ENCODE peak calls at places on chromosomes 13 and 19, in four cellular contexts. One of them, this sample, is unnamed.

GRCh38 chr13:45340422-45341033 is 455 bp downstream of the TPT1 start:
- DNase-seq in ascending aorta: peak; percentile 69
- DNase-seq in thoracic aorta: peak; percentile 66
- DNase-seq in endodermal cell: peak; percentile 87
- DNase-seq in this sample: no peak

GRCh38 chr19:1590641-1591397 is 1.8 kb downstream of the MBD3 start:
- DNase-seq in ascending aorta: no peak
- DNase-seq in thoracic aorta: no peak
- DNase-seq in endodermal cell: peak; percentile 81
- DNase-seq in this sample: no peak

GRCh38 chr13:73924607-73925006 is 209.6 kb downstream of the KLF12 start:
- DNase-seq in ascending aorta: no peak
- DNase-seq in thoracic aorta: no peak
- DNase-seq in endodermal cell: no peak
- DNase-seq in this sample: peak; percentile 31

GRCh38 chr13:79392882-79393563 is 13.0 kb downstream of the RBM26 start:
- DNase-seq in ascending aorta: no peak
- DNase-seq in thoracic aorta: no peak
- DNase-seq in endodermal cell: no peak
- DNase-seq in this sample: no peak

GRCh38 chr13:39039033-39039432 is 777 bp downstream of the NHLRC3 start:
- DNase-seq in ascending aorta: no peak
- DNase-seq in thoracic aorta: no peak
- DNase-seq in endodermal cell: no peak
- DNase-seq in this sample: no peak

GRCh38 chr13:36981156-36981743 is 17.9 kb downstream of the ALG5 start:
- DNase-seq in ascending aorta: no peak
- DNase-seq in thoracic aorta: no peak
- DNase-seq in endodermal cell: no peak
- DNase-seq in this sample: no peak

GRCh38 chr19:33453207-33453736 is 68.3 kb downstream of the PEPD start:
- DNase-seq in ascending aorta: no peak
- DNase-seq in thoracic aorta: no peak
- DNase-seq in endodermal cell: no peak
- DNase-seq in this sample: no peak

GRCh38 chr19:14544977-14545715 is 15.8 kb downstream of the TECR start:
- DNase-seq in ascending aorta: no peak
- DNase-seq in thoracic aorta: no peak
- DNase-seq in endodermal cell: no peak
- DNase-seq in this sample: no peak

GRCh38 chr19:2051771-2052704 is 994 bp upstream of the MKNK2 start:
- DNase-seq in ascending aorta: no peak
- DNase-seq in thoracic aorta: no peak
- DNase-seq in endodermal cell: no peak
- DNase-seq in this sample: no peak

GRCh38 chr13:106083620-106084350 is 451.7 kb downstream of the EFNB2 start:
- DNase-seq in ascending aorta: no peak
- DNase-seq in thoracic aorta: no peak
- DNase-seq in endodermal cell: peak; percentile 75
- DNase-seq in this sample: no peak

GRCh38 chr19:29798783-29799182 is 13.0 kb upstream of the CCNE1 start:
- DNase-seq in ascending aorta: no peak
- DNase-seq in thoracic aorta: no peak
- DNase-seq in endodermal cell: no peak
- DNase-seq in this sample: no peak

GRCh38 chr13:48265217-48265815 is 32.3 kb downstream of the ITM2B start:
- DNase-seq in ascending aorta: no peak
- DNase-seq in thoracic aorta: no peak
- DNase-seq in endodermal cell: no peak
- DNase-seq in this sample: peak; percentile 36

GRCh38 chr13:38636106-38636505 is 50.8 kb upstream of the FREM2 start:
- DNase-seq in ascending aorta: no peak
- DNase-seq in thoracic aorta: no peak
- DNase-seq in endodermal cell: no peak
- DNase-seq in this sample: no peak

GRCh38 chr13:99408703-99409000 is 92.6 kb upstream of the TM9SF2 start:
- DNase-seq in ascending aorta: no peak
- DNase-seq in thoracic aorta: no peak
- DNase-seq in endodermal cell: no peak
- DNase-seq in this sample: no peak

GRCh38 chr13:39374741-39375189 is 228.2 kb downstream of the LHFPL6 start:
- DNase-seq in ascending aorta: no peak
- DNase-seq in thoracic aorta: no peak
- DNase-seq in endodermal cell: no peak
- DNase-seq in this sample: no peak

GRCh38 chr13:83995930-83996329 is 113.7 kb upstream of the SLITRK1 start:
- DNase-seq in ascending aorta: no peak
- DNase-seq in thoracic aorta: no peak
- DNase-seq in endodermal cell: no peak
- DNase-seq in this sample: no peak

GRCh38 chr19:8585894-8586750 is 8.9 kb upstream of the MYO1F start:
- DNase-seq in ascending aorta: no peak
- DNase-seq in thoracic aorta: no peak
- DNase-seq in endodermal cell: peak; percentile 97
- DNase-seq in this sample: no peak

GRCh38 chr13:41017744-41018582 is 1.2 kb downstream of the ELF1 start:
- DNase-seq in ascending aorta: no peak
- DNase-seq in thoracic aorta: no peak
- DNase-seq in endodermal cell: no peak
- DNase-seq in this sample: peak; percentile 57

GRCh38 chr19:1266818-1267440 is 2.2 kb upstream of the CIRBP start:
- DNase-seq in ascending aorta: no peak
- DNase-seq in thoracic aorta: no peak
- DNase-seq in endodermal cell: peak; percentile 93
- DNase-seq in this sample: no peak

GRCh38 chr19:43738780-43739211 is 16.0 kb downstream of the SMG9 start:
- DNase-seq in ascending aorta: no peak
- DNase-seq in thoracic aorta: no peak
- DNase-seq in endodermal cell: peak; percentile 71
- DNase-seq in this sample: no peak

GRCh38 chr19:45834970-45835369 is 19.9 kb upstream of the RSPH6A start:
- DNase-seq in ascending aorta: no peak
- DNase-seq in thoracic aorta: no peak
- DNase-seq in endodermal cell: no peak
- DNase-seq in this sample: no peak

GRCh38 chr19:30669329-30670010 is 297.3 kb downstream of the ZNF536 start:
- DNase-seq in ascending aorta: no peak
- DNase-seq in thoracic aorta: no peak
- DNase-seq in endodermal cell: peak; percentile 94
- DNase-seq in this sample: no peak

GRCh38 chr19:14182481-14182880 is 23.5 kb downstream of the ADGRL1 start:
- DNase-seq in ascending aorta: no peak
- DNase-seq in thoracic aorta: no peak
- DNase-seq in endodermal cell: no peak
- DNase-seq in this sample: no peak

GRCh38 chr19:49127674-49128544 is 8.6 kb downstream of the PPFIA3 start:
- DNase-seq in ascending aorta: peak; percentile 82
- DNase-seq in thoracic aorta: peak; percentile 83
- DNase-seq in endodermal cell: peak; percentile 99
- DNase-seq in this sample: peak; percentile 80
- TF ChIP-seq CTCF in ascending aorta: peak; percentile 13
- TF ChIP-seq CTCF in thoracic aorta: no peak
- TF ChIP-seq CTCF in endodermal cell: peak; percentile 34
- TF ChIP-seq CTCF in this sample: peak; percentile 17

GRCh38 chr19:36246006-36246391 is 31.1 kb downstream of the ZNF146 start:
- DNase-seq in ascending aorta: no peak
- DNase-seq in thoracic aorta: no peak
- DNase-seq in endodermal cell: no peak
- DNase-seq in this sample: no peak
- H3K4me3 ChIP-seq in ascending aorta: no peak overlapping the region
- H3K4me3 ChIP-seq in thoracic aorta: no peak overlapping the region
- H3K4me3 ChIP-seq in endodermal cell: no peak overlapping the region
- H3K4me3 ChIP-seq in this sample: no peak overlapping the region

GRCh38 chr13:51666839-51667238 is 82.6 kb downstream of the WDFY2 start:
- DNase-seq in ascending aorta: no peak
- DNase-seq in thoracic aorta: no peak
- DNase-seq in endodermal cell: no peak
- DNase-seq in this sample: no peak
- TF ChIP-seq CTCF in ascending aorta: no peak
- TF ChIP-seq CTCF in thoracic aorta: no peak
- TF ChIP-seq CTCF in endodermal cell: no peak
- TF ChIP-seq CTCF in this sample: no peak

GRCh38 chr19:3397266-3398022 is 31.1 kb downstream of the NFIC start:
- DNase-seq in ascending aorta: no peak
- DNase-seq in thoracic aorta: no peak
- DNase-seq in endodermal cell: peak; percentile 66
- DNase-seq in this sample: no peak
- H3K4me3 ChIP-seq in ascending aorta: peak overlapping the region; percentile 2
- H3K4me3 ChIP-seq in thoracic aorta: peak overlapping the region; percentile 27
- H3K4me3 ChIP-seq in endodermal cell: no peak overlapping the region
- H3K4me3 ChIP-seq in this sample: no peak overlapping the region

GRCh38 chr13:113219311-113219940 is 10.0 kb downstream of the CUL4A start:
- DNase-seq in ascending aorta: no peak
- DNase-seq in thoracic aorta: no peak
- DNase-seq in endodermal cell: peak; percentile 51
- DNase-seq in this sample: no peak

GRCh38 chr13:113224486-113224885 is 15.1 kb downstream of the CUL4A start:
- DNase-seq in ascending aorta: no peak
- DNase-seq in thoracic aorta: no peak
- DNase-seq in endodermal cell: no peak
- DNase-seq in this sample: no peak

GRCh38 chr13:113216165-113217056 is 7.0 kb downstream of the CUL4A start:
- DNase-seq in ascending aorta: no peak
- DNase-seq in thoracic aorta: no peak
- DNase-seq in endodermal cell: peak; percentile 74
- DNase-seq in this sample: no peak

GRCh38 chr13:113220141-113220598 is 10.8 kb downstream of the CUL4A start:
- DNase-seq in ascending aorta: no peak
- DNase-seq in thoracic aorta: no peak
- DNase-seq in endodermal cell: peak; percentile 42
- DNase-seq in this sample: no peak

GRCh38 chr13:113220877-113221276 is 11.5 kb downstream of the CUL4A start:
- DNase-seq in ascending aorta: no peak
- DNase-seq in thoracic aorta: no peak
- DNase-seq in endodermal cell: peak; percentile 64
- DNase-seq in this sample: no peak
- TF ChIP-seq CTCF in ascending aorta: no peak
- TF ChIP-seq CTCF in thoracic aorta: no peak
- TF ChIP-seq CTCF in endodermal cell: peak; percentile 64
- TF ChIP-seq CTCF in this sample: no peak

GRCh38 chr13:97434417-97435296 is 688 bp downstream of the RAP2A start:
- DNase-seq in ascending aorta: peak; percentile 9
- DNase-seq in thoracic aorta: no peak
- DNase-seq in endodermal cell: peak; percentile 75
- DNase-seq in this sample: no peak
- H3K4me3 ChIP-seq in ascending aorta: peak overlapping the region; percentile 62
- H3K4me3 ChIP-seq in thoracic aorta: peak overlapping the region; percentile 91
- H3K4me3 ChIP-seq in endodermal cell: peak overlapping the region; percentile 99
- H3K4me3 ChIP-seq in this sample: peak overlapping the region; percentile 64

DNA sequence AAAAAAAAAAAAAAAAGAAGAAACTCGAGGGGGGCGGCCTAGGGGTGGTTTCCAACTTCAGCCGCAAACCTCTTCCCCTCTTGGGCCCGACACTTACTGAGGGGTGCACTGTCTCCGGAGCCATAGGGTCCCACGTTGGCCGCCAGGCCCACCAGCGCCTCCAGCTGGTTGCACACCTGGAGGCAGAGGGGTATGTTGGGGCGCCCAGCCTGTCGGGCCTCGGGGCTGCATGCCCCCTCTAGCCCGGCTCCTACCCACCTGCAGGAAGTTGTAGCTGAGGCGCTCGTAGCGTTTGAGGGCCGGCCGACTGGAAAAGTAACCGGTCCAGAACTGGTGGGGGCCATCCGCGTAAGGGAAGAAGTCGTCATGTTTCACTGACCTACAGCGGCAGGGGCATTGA is 8.6 kb downstream of the MAN2B1 start:
- DNase-seq in ascending aorta: no peak
- DNase-seq in thoracic aorta: no peak
- DNase-seq in endodermal cell: no peak
- DNase-seq in this sample: no peak
- TF ChIP-seq CTCF in ascending aorta: no peak
- TF ChIP-seq CTCF in thoracic aorta: no peak
- TF ChIP-seq CTCF in endodermal cell: peak; percentile 24
- TF ChIP-seq CTCF in this sample: no peak

GRCh38 chr13:34911159-34911558 is 30.9 kb upstream of the NBEA start:
- DNase-seq in ascending aorta: no peak
- DNase-seq in thoracic aorta: no peak
- DNase-seq in endodermal cell: no peak
- DNase-seq in this sample: no peak

GRCh38 chr13:34913040-34913439 is 29.0 kb upstream of the NBEA start:
- DNase-seq in ascending aorta: no peak
- DNase-seq in thoracic aorta: no peak
- DNase-seq in endodermal cell: peak; percentile 87
- DNase-seq in this sample: no peak

GRCh38 chr13:34914416-34914815 is 27.7 kb upstream of the NBEA start:
- DNase-seq in ascending aorta: no peak
- DNase-seq in thoracic aorta: no peak
- DNase-seq in endodermal cell: peak; percentile 76
- DNase-seq in this sample: no peak
- H3K4me3 ChIP-seq in ascending aorta: no peak overlapping the region
- H3K4me3 ChIP-seq in thoracic aorta: no peak overlapping the region
- H3K4me3 ChIP-seq in endodermal cell: no peak overlapping the region
- H3K4me3 ChIP-seq in this sample: no peak overlapping the region

GRCh38 chr13:82701021-82701420 is 1181.3 kb downstream of the SLITRK1 start:
- DNase-seq in ascending aorta: no peak
- DNase-seq in thoracic aorta: no peak
- DNase-seq in endodermal cell: no peak
- DNase-seq in this sample: no peak

GRCh38 chr13:82698941-82699340 is 1183.3 kb downstream of the SLITRK1 start:
- DNase-seq in ascending aorta: no peak
- DNase-seq in thoracic aorta: no peak
- DNase-seq in endodermal cell: no peak
- DNase-seq in this sample: no peak

GRCh38 chr13:82698383-82698782 is 1183.9 kb downstream of the SLITRK1 start:
- DNase-seq in ascending aorta: no peak
- DNase-seq in thoracic aorta: no peak
- DNase-seq in endodermal cell: no peak
- DNase-seq in this sample: no peak

DNA sequence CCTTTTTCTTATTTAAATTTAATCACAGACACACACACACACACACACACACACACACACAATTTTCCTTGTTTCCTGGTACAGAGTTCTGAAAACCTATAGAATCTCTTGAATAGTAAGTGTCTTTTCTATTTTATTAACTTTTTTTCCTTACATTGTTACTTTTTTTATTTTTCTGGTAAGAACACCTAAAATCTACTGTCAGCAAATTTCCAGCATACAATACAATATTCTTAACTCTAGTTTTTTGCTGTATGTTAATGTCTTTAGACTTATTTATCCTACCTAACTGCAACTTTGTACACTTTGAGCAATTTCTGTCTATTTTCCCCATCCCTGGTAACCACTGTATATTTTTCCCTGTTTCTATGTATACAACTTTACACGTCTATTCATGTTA is 1179.8 kb downstream of the SLITRK1 start:
- DNase-seq in ascending aorta: no peak
- DNase-seq in thoracic aorta: no peak
- DNase-seq in endodermal cell: no peak
- DNase-seq in this sample: no peak
- TF ChIP-seq CTCF in ascending aorta: no peak
- TF ChIP-seq CTCF in thoracic aorta: no peak
- TF ChIP-seq CTCF in endodermal cell: no peak
- TF ChIP-seq CTCF in this sample: no peak

DNA sequence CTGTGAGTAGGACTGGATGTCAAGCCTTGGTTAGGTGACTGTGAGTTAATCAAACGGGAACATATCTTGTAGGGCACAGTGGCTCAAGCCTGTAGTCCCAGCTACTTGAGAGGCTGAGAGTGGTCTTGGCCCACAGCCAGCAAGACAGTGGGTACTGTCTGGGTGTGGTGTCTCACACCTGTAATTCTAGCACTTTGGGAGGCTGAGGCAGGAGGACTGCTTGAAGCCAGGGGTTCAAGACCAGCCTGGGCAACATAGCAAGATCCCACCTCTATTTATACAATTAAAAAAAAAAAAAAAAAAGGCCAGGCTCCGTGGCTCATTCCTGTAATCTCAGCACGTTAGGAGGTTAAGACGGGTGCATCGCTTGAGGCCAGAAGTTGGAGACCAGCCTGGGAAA is 6.3 kb downstream of the ZNF653 start:
- DNase-seq in ascending aorta: no peak
- DNase-seq in thoracic aorta: no peak
- DNase-seq in endodermal cell: no peak
- DNase-seq in this sample: no peak
- H3K4me3 ChIP-seq in ascending aorta: no peak overlapping the region
- H3K4me3 ChIP-seq in thoracic aorta: no peak overlapping the region
- H3K4me3 ChIP-seq in endodermal cell: no peak overlapping the region
- H3K4me3 ChIP-seq in this sample: no peak overlapping the region

This sample was measured in GM12864.